ENCODE peak calls at places on chromosomes 13 and 19, in nine cellular contexts. M is ureter; O is HEK293T; B is GOT3; N is T-helper 9 cell; Z is aorta; S is omental fat pad; H is naive thymus-derived CD8-positive, alpha-beta T cell; P is left cardiac atrium. T is an unnamed sample.

GRCh38 chr13:45341799-45342584 is 1.0 kb upstream of the TPT1 start:
- DNase-seq in B (no peak), O (peak; percentile 32), N (no peak), S (no peak), H (no peak), P (peak; percentile 57), Z (peak; percentile 81), M (peak; percentile 57), T (peak; percentile 61)

GRCh38 chr13:95530178-95530577 is 22.3 kb upstream of the CLDN10 start:
- DNase-seq in B (no peak), O (no peak), H (no peak), Z (no peak), N (no peak), P (no peak), M (no peak), S (no peak), T (peak; percentile 83)

GRCh38 chr13:81406639-81407292 is 1065.8 kb upstream of the SPRY2 start:
- DNase-seq in H (no peak), P (no peak), N (no peak), B (no peak), Z (no peak), S (no peak), O (no peak), M (no peak), T (no peak)

GRCh38 chr13:34654682-34655081 is 287.4 kb upstream of the NBEA start:
- DNase-seq in H (no peak), P (no peak), N (no peak), S (no peak), B (no peak), O (no peak), Z (no peak), M (no peak), T (no peak)

GRCh38 chr13:71210861-71211260 is 656.1 kb downstream of the DACH1 start:
- DNase-seq in B (no peak), O (no peak), M (no peak), Z (no peak), S (no peak), N (no peak), P (no peak), H (no peak), T (no peak)

GRCh38 chr19:28319918-28320317 is 893.0 kb downstream of the UQCRFS1 start:
- DNase-seq in N (no peak), O (no peak), B (no peak), M (no peak), H (no peak), S (no peak), Z (no peak), P (no peak), T (no peak)

GRCh38 chr13:111872475-111873150 is 194.3 kb upstream of the SOX1 start:
- DNase-seq in H (no peak), B (no peak), M (no peak), N (no peak), Z (no peak), S (no peak), P (no peak), O (no peak), T (no peak)

GRCh38 chr13:28531195-28531955 is 36.4 kb upstream of the FLT1 start:
- DNase-seq in O (peak; percentile 61), S (no peak), N (no peak), B (no peak), P (peak; percentile 67), M (no peak), Z (peak; percentile 81), H (no peak), T (no peak)

GRCh38 chr19:2087621-2088100 is 8.5 kb downstream of the MOB3A start:
- DNase-seq in N (no peak), S (no peak), M (no peak), H (no peak), P (no peak), B (no peak), Z (no peak), O (no peak), T (no peak)

T was measured in mammary epithelial cell.